ENCODE peak calls at places on chromosomes 3 and 15, in four cellular contexts. One of them, this sample, is unnamed.

GRCh38 chr15:91853501-91853967 is at the start of gene SLCO3A1:
- DNase-seq in HFF-Myc: no peak
- DNase-seq in hepatocyte: peak; percentile 65
- DNase-seq in dorsolateral prefrontal cortex: peak; percentile 70
- DNase-seq in this sample: no peak

GRCh38 chr3:44712455-44713075 is at the start of gene ZNF502:
- DNase-seq in hepatocyte: peak; percentile 83
- DNase-seq in dorsolateral prefrontal cortex: peak; percentile 89
- DNase-seq in HFF-Myc: peak; percentile 67
- DNase-seq in this sample: peak; percentile 74

GRCh38 chr3:66938338-66938963 is 59.7 kb upstream of the KBTBD8 start:
- DNase-seq in HFF-Myc: peak; percentile 41
- DNase-seq in dorsolateral prefrontal cortex: no peak
- DNase-seq in hepatocyte: peak; percentile 84
- DNase-seq in this sample: peak; percentile 49

GRCh38 chr3:128297401-128298138 is 144.3 kb downstream of the EEFSEC start:
- DNase-seq in HFF-Myc: no peak
- DNase-seq in dorsolateral prefrontal cortex: peak; percentile 21
- DNase-seq in hepatocyte: no peak
- DNase-seq in this sample: no peak

GRCh38 chr3:194633349-194634004 is at the start of gene TMEM44:
- DNase-seq in hepatocyte: peak; percentile 89
- DNase-seq in HFF-Myc: no peak
- DNase-seq in dorsolateral prefrontal cortex: no peak
- DNase-seq in this sample: peak; percentile 32

GRCh38 chr3:107928084-107928445 is 162.8 kb downstream of the CD47 start:
- DNase-seq in hepatocyte: peak; percentile 42
- DNase-seq in HFF-Myc: no peak
- DNase-seq in dorsolateral prefrontal cortex: no peak
- DNase-seq in this sample: no peak

GRCh38 chr3:183182073-183182472 is 19.5 kb upstream of the LAMP3 start:
- DNase-seq in HFF-Myc: no peak
- DNase-seq in dorsolateral prefrontal cortex: no peak
- DNase-seq in hepatocyte: no peak
- DNase-seq in this sample: no peak

GRCh38 chr3:172148269-172148668 is 108.9 kb downstream of the FNDC3B start:
- DNase-seq in hepatocyte: no peak
- DNase-seq in dorsolateral prefrontal cortex: no peak
- DNase-seq in HFF-Myc: no peak
- DNase-seq in this sample: no peak

GRCh38 chr15:79370716-79371115 is 59.8 kb downstream of the TMED3 start:
- DNase-seq in dorsolateral prefrontal cortex: no peak
- DNase-seq in HFF-Myc: no peak
- DNase-seq in hepatocyte: no peak
- DNase-seq in this sample: no peak

GRCh38 chr3:137695351-137695750 is 68.8 kb upstream of the SOX14 start:
- DNase-seq in dorsolateral prefrontal cortex: no peak
- DNase-seq in HFF-Myc: no peak
- DNase-seq in hepatocyte: no peak
- DNase-seq in this sample: no peak

GRCh38 chr3:137687181-137687880 is 76.8 kb upstream of the SOX14 start:
- DNase-seq in dorsolateral prefrontal cortex: no peak
- DNase-seq in HFF-Myc: no peak
- DNase-seq in hepatocyte: peak; percentile 33
- DNase-seq in this sample: no peak

GRCh38 chr3:137692803-137693431 is 71.2 kb upstream of the SOX14 start:
- DNase-seq in hepatocyte: peak; percentile 66
- DNase-seq in HFF-Myc: no peak
- DNase-seq in dorsolateral prefrontal cortex: no peak
- DNase-seq in this sample: no peak
- TF ChIP-seq CTCF in hepatocyte: peak; percentile 54
- TF ChIP-seq CTCF in HFF-Myc: peak; percentile 18
- TF ChIP-seq CTCF in dorsolateral prefrontal cortex: peak; percentile 13
- TF ChIP-seq CTCF in this sample: peak; percentile 11

DNA sequence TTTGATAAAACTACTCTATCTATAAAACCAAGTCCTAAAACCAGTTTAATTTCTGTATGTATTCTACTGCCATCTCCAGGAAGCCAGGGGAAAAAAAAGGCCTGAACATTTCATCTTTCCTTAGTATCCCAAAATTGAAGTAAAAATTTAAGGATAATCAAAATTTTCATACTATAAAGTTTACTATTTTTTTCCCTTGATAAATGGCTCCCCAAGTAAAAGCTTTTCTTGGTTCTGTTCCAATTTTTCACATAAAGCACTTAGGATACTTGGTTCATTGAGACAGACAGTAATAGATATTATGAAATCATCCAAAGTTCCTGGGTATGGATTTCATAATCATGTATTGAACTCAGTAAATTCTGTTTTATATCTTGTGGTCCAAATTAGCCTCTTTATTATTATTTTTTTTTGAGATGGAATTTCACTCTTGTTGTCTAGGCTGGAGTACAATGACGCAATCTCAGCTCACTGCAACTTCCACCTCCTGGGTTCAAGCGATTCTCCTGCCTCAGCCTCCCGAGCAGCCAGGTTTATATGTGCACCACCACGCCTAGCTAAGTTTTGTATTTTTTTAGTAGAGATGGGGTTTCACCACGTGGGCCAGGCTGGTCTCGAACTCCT is 34.5 kb downstream of the ICE2 start:
- DNase-seq in hepatocyte: peak; percentile 34
- DNase-seq in HFF-Myc: no peak
- DNase-seq in dorsolateral prefrontal cortex: no peak
- DNase-seq in this sample: no peak
- TF ChIP-seq CTCF in hepatocyte: peak; percentile 87
- TF ChIP-seq CTCF in HFF-Myc: peak; percentile 34
- TF ChIP-seq CTCF in dorsolateral prefrontal cortex: peak; percentile 45
- TF ChIP-seq CTCF in this sample: peak; percentile 66

GRCh38 chr3:150216041-150216811 is 191.9 kb upstream of the TSC22D2 start:
- DNase-seq in hepatocyte: peak; percentile 35
- DNase-seq in HFF-Myc: no peak
- DNase-seq in dorsolateral prefrontal cortex: no peak
- DNase-seq in this sample: peak; percentile 95
- TF ChIP-seq CTCF in hepatocyte: no peak
- TF ChIP-seq CTCF in HFF-Myc: no peak
- TF ChIP-seq CTCF in dorsolateral prefrontal cortex: peak; percentile 27
- TF ChIP-seq CTCF in this sample: peak; percentile 18

DNA sequence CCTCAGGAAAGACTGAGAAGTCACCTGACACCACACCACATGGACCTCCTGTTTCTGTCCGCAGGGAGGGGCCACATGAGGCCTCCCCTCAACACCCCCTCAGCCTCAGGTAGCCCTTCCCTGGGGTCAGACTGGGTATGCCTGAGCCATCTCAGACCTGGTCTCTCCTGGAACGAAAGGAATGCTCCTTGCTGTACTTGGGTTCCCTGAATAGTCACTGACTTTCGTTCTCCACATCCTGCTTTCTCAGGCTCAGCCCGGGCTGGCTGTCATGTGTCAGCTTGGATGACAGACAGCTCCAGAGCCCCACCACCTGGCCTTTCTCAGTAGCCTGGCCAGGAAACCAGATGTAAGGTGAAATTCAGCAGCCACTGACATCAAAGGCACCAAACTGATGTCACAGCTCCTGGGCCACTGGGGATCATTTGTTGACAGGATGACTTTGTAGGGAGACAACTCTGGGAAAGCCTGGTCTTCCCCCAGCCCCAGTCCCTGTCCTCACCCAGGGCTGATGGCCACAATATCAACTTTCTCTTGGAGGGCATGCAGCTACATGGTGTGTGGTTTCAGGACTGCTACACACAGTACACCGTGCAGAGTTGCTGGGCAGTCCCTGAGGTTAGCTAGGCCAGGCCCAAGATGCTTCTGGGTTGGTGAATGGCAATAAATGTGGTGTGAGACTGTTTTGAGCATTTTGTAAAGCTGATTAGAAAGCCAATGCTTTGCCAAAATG is 141.4 kb upstream of the MRPS22 start:
- DNase-seq in dorsolateral prefrontal cortex: no peak
- DNase-seq in hepatocyte: peak; percentile 78
- DNase-seq in HFF-Myc: no peak
- DNase-seq in this sample: no peak
- TF ChIP-seq CTCF in dorsolateral prefrontal cortex: peak; percentile 51
- TF ChIP-seq CTCF in hepatocyte: peak; percentile 32
- TF ChIP-seq CTCF in HFF-Myc: no peak
- TF ChIP-seq CTCF in this sample: no peak

DNA sequence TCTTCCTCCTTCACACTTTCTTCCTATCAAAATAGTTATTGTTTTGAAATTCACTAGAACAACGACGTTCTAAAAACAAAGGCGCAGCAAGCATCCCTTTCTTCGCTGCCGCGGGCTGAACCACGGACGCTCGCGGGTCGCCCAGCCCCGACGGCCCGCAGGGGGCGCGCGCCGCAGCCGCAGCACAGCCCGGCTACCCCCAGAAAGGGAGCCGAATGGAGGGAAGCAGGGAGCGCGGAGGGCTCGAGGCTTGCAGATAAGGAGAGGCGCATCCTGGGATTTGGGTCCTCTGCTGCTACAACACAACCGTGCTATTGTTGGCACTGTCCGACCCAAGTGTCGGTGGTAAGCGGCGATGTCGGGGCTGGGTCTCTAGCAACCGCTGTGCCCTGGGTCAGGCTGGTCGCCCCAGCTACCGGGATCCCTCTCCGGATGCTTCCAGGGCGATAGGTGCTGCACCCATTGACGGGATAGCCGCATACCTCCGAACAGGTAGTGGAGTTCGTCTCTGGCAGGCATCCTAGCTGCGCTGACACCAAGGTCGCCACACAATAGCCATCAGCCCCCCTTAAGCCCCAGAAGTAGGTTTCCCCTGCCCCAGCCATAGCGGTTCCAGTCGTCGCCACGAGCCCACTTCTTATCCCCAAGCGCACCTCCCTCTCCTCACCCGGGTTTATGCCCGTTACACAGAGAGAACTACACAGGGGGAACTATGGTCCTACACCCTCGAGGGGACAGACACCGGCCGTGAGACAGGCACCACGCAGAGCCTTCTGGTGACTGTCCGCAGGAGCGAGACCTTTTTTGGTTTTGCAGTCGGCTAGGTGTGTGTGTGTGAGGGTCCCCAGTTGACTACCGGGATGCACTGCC is 6.0 kb downstream of the ONECUT1 start:
- DNase-seq in HFF-Myc: no peak
- DNase-seq in dorsolateral prefrontal cortex: no peak
- DNase-seq in hepatocyte: peak; percentile 55
- DNase-seq in this sample: no peak
- TF ChIP-seq CTCF in HFF-Myc: peak; percentile 72
- TF ChIP-seq CTCF in dorsolateral prefrontal cortex: peak; percentile 46
- TF ChIP-seq CTCF in hepatocyte: peak; percentile 58
- TF ChIP-seq CTCF in this sample: peak; percentile 65

GRCh38 chr3:189995129-189995528 is 125.6 kb downstream of the P3H2 start:
- DNase-seq in hepatocyte: no peak
- DNase-seq in HFF-Myc: no peak
- DNase-seq in dorsolateral prefrontal cortex: no peak
- DNase-seq in this sample: peak; percentile 88
- TF ChIP-seq CTCF in hepatocyte: no peak
- TF ChIP-seq CTCF in HFF-Myc: no peak
- TF ChIP-seq CTCF in dorsolateral prefrontal cortex: no peak
- TF ChIP-seq CTCF in this sample: no peak